ENCODE peak calls at places on chromosome 20, in six cellular contexts. Z is pancreas, M is left ventricle myocardium inferior, C is RWPE1, O is HL-60, N is cardiac muscle cell. A is an unnamed sample.

GRCh38 chr20:46670228-46670584 is 18.9 kb upstream of the SLC13A3 start:
- DNase-seq in Z (no peak), M (no peak), C (no peak), O (no peak), N (no peak), A (no peak)

GRCh38 chr20:48698507-48699267 is 129.1 kb downstream of the PREX1 start:
- DNase-seq in Z (no peak), M (no peak), C (no peak), O (no peak), N (no peak), A (peak; percentile 13)

GRCh38 chr20:10864076-10864672 is 190.4 kb upstream of the JAG1 start:
- DNase-seq in Z (peak; percentile 41), M (peak; percentile 25), C (peak; percentile 77), O (no peak), N (no peak), A (no peak)

GRCh38 chr20:53057579-53057978 is 85.4 kb downstream of the TSHZ2 start:
- DNase-seq in Z (no peak), M (no peak), C (no peak), O (no peak), N (no peak), A (no peak)

GRCh38 chr20:2125474-2126112 is 24.0 kb downstream of the STK35 start:
- DNase-seq in Z (no peak), M (peak; percentile 53), C (no peak), O (no peak), N (no peak), A (no peak)

GRCh38 chr20:38889792-38890496 is 36.3 kb upstream of the FAM83D start:
- DNase-seq in Z (no peak), M (no peak), C (no peak), O (no peak), N (no peak), A (no peak)

GRCh38 chr20:17442588-17442987 is 88.6 kb downstream of the BFSP1 start:
- DNase-seq in Z (no peak), M (no peak), C (no peak), O (no peak), N (peak; percentile 15), A (peak; percentile 50)

GRCh38 chr20:14919473-14920157 is 582.2 kb upstream of the FLRT3 start:
- DNase-seq in Z (peak; percentile 37), M (no peak), C (peak; percentile 76), O (no peak), N (peak; percentile 5), A (peak; percentile 78)

GRCh38 chr20:53692465-53693067 is 98.9 kb upstream of the ZNF217 start:
- DNase-seq in Z (no peak), M (no peak), C (no peak), O (no peak), N (no peak), A (no peak)

GRCh38 chr20:34708621-34709043 is 4.5 kb downstream of the TP53INP2 start:
- DNase-seq in Z (peak; percentile 23), M (peak; percentile 53), C (peak; percentile 55), O (peak; percentile 58), N (peak; percentile 47), A (no peak)

GRCh38 chr20:19552896-19553180 is 205.2 kb upstream of the RIN2 start:
- DNase-seq in Z (no peak), M (no peak), C (no peak), O (no peak), N (no peak), A (no peak)

GRCh38 chr20:38299963-38300362 is 4.0 kb upstream of the BPI start:
- DNase-seq in Z (no peak), M (no peak), C (no peak), O (peak; percentile 44), N (no peak), A (no peak)

GRCh38 chr20:38626921-38627659 is 25.5 kb downstream of the ARHGAP40 start:
- DNase-seq in Z (no peak), M (no peak), C (no peak), O (no peak), N (no peak), A (no peak)

GRCh38 chr20:19284400-19285178 is 72.1 kb downstream of the SLC24A3 start:
- DNase-seq in Z (no peak), M (no peak), C (no peak), O (no peak), N (no peak), A (no peak)

GRCh38 chr20:1415667-1416468 is 23.0 kb upstream of the FKBP1A start:
- DNase-seq in Z (no peak), M (no peak), C (peak; percentile 93), O (no peak), N (no peak), A (no peak)

DNA sequence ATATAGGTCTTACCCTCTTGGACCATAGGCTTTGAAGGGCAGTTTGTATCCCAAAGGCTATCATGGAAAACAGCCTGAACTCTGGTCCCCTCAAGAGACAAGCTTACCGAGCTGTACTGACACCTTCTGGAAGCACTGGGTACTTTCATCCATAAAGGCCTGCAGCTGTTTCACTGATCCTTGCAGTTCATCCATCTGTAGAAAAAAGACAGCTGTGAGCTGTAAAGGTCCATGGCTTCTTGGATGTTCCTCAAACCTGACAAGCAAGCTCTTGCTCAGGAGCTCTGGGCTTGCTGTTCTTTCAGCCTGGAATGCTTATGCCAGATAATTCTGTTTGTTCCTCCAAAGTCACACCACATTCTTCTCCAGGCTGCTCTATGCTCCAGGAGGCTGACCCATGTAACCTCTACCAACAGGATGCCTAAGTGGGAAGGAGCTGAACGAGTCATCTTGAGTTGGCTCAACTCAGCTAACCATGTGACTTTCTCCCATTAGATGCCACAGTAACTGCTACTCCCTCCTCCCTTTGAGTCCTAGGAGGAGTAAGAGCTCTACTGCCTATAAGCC is 8.8 kb upstream of the NDRG3 start:
- DNase-seq in Z (peak; percentile 16), M (no peak), C (peak; percentile 79), O (peak; percentile 59), N (peak; percentile 82), A (no peak)
- H3K27ac ChIP-seq in Z (no peak overlapping the region), M (peak overlapping the region; percentile 30), C (no peak overlapping the region), O (no peak overlapping the region), N (no peak overlapping the region), A (no peak overlapping the region)

DNA sequence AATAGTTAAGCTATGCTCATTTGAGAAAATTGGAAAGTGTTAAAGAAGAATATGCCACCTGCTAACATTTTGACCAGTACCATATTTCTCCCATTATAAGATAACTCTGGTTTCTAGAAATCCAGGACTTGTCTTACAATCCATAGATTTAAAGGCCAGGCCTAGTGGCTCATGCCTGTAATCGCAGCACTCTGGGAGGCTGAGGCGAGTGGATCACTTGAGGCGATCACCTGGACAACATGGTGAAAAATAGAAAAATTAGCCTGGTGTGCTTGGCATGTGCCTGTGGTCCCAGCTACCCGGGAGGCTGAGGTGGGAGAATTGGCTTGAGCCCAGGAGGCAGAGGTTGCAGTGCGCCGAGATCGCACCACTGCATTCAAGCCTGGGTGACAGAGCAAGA is 26.7 kb upstream of the MAPRE1 start:
- DNase-seq in Z (no peak), M (no peak), C (no peak), O (no peak), N (no peak), A (no peak)
- H3K27ac ChIP-seq in Z (no peak overlapping the region), M (no peak overlapping the region), C (no peak overlapping the region), O (no peak overlapping the region), N (no peak overlapping the region), A (no peak overlapping the region)

GRCh38 chr20:62622178-62622876 is 20.0 kb upstream of the SLCO4A1 start:
- DNase-seq in Z (no peak), M (no peak), C (no peak), O (no peak), N (no peak), A (no peak)

GRCh38 chr20:62623488-62624324 is 18.6 kb upstream of the SLCO4A1 start:
- DNase-seq in Z (peak; percentile 94), M (peak; percentile 95), C (peak; percentile 100), O (peak; percentile 96), N (peak; percentile 87), A (no peak)

GRCh38 chr20:62620624-62621023 is 21.7 kb upstream of the SLCO4A1 start:
- DNase-seq in Z (no peak), M (no peak), C (no peak), O (no peak), N (no peak), A (no peak)

GRCh38 chr20:62622877-62623487 is 19.3 kb upstream of the SLCO4A1 start:
- DNase-seq in Z (no peak), M (no peak), C (no peak), O (no peak), N (no peak), A (no peak)

DNA sequence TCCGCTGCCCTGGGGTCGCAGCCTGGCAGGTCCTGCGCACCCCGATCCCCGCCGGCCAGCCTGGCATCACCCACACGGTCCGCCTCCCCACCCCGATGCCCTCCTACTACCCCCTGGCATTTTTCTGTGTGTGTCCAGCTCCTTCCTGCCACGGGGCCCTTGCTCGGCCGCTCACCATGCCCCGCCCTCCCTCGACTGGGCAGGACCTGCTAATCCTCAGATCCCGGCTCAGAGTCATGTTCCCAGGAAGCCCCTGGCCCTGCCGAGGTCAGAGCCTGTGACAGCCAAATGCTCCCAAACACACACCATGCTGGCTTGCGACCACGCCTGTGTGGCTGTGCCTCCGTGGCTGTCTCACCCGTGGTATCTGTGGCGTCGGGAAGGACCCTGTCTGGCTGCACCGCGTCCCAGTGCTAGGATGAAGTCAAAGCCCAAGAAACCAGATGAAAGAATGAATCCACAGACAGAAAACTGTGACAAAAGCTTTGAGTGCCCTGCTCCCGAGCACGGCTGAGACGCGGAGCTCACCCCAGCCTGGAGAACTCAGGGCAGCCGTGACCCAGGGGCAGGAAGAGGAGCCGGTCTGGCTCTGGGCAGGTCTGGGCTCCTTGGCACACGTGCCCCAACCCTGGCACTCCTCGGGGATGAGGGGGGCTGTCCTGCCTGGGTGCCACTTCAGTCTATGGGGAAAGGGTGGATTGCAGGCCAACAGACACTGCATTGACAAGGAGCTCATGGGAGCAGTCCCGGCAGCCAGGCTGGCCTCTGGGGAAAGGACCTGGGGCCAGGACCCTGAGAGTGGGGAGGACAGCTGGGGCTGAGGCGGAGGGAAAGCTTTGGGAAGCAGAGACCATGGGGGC is 20.8 kb upstream of the SLCO4A1 start:
- DNase-seq in Z (no peak), M (no peak), C (no peak), O (no peak), N (no peak), A (no peak)
- H3K27ac ChIP-seq in Z (no peak overlapping the region), M (peak overlapping the region; percentile 91), C (peak overlapping the region; percentile 100), O (no peak overlapping the region), N (no peak overlapping the region), A (no peak overlapping the region)

GRCh38 chr20:63681609-63682142 is 14.8 kb upstream of the TNFRSF6B start:
- DNase-seq in Z (no peak), M (no peak), C (no peak), O (no peak), N (no peak), A (no peak)
- H3K27ac ChIP-seq in Z (no peak overlapping the region), M (peak overlapping the region; percentile 90), C (peak overlapping the region; percentile 89), O (no peak overlapping the region), N (no peak overlapping the region), A (no peak overlapping the region)

DNA sequence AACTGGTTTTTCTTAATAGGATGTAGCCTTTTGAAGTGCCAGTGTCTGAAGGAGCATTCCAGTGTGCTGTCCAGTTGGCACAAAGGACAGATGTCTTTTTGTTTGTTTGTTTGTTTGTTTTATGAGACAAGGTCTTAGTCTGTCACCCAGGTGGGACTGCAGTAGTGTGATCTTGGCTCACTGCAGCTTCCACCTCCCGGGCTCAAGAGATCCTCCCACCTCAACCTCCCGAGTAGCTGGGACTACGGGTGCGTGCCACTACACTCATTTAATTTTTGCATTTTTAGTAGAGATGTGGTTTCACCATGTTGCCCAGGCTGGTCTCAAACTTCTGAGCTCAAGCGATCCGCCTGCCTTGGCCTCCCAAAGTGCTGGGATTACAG is 27.7 kb downstream of the CDS2 start:
- DNase-seq in Z (no peak), M (no peak), C (no peak), O (no peak), N (no peak), A (no peak)
- H3K27ac ChIP-seq in Z (no peak overlapping the region), M (peak overlapping the region; percentile 86), C (no peak overlapping the region), O (no peak overlapping the region), N (no peak overlapping the region), A (no peak overlapping the region)

GRCh38 chr20:44200983-44201382 is 9.6 kb downstream of the OSER1 start:
- DNase-seq in Z (no peak), M (no peak), C (no peak), O (no peak), N (no peak), A (no peak)
- H3K27ac ChIP-seq in Z (no peak overlapping the region), M (peak overlapping the region; percentile 96), C (no peak overlapping the region), O (no peak overlapping the region), N (no peak overlapping the region), A (no peak overlapping the region)